ENCODE peak calls at places on chromosomes 4 and X, in four cellular contexts. C, O, M and H are unnamed samples.

GRCh38 chr4:186725422-186726149 is 1.9 kb upstream of the FAT1 start:
- DNase-seq in C (peak; percentile 90), M (peak; percentile 73), O (peak; percentile 37), H (peak; percentile 65)

GRCh38 chr4:110075083-110075738 is 123.2 kb downstream of the ELOVL6 start:
- DNase-seq in M (no peak), C (no peak), O (no peak), H (no peak)

GRCh38 chrX:41381685-41382084 is 47.7 kb downstream of the DDX3X start:
- DNase-seq in C (peak; percentile 79), M (no peak), O (peak; percentile 37), H (no peak)

GRCh38 chrX:128804828-128805227 is 718.5 kb downstream of the SMARCA1 start:
- DNase-seq in C (no peak), M (no peak), O (no peak), H (no peak)

GRCh38 chr4:184268574-184269160 is 51.0 kb upstream of the ENPP6 start:
- DNase-seq in C (no peak), M (no peak), O (no peak), H (no peak)

GRCh38 chrX:47843363-47843762 is 6.7 kb downstream of the ZNF81 start:
- DNase-seq in O (no peak), M (no peak), C (no peak), H (no peak)

GRCh38 chr4:138311771-138312535 is 69.8 kb upstream of the SLC7A11 start:
- DNase-seq in C (no peak), M (no peak), O (peak; percentile 46), H (no peak)

GRCh38 chrX:40140706-40141499 is 43.1 kb upstream of the BCOR start:
- DNase-seq in M (no peak), C (peak; percentile 72), O (no peak), H (no peak)

GRCh38 chr4:4862665-4863482 is 3.4 kb downstream of the MSX1 start:
- DNase-seq in C (no peak), O (no peak), M (peak; percentile 7), H (no peak)

GRCh38 chrX:70038951-70039350 is 10.8 kb downstream of the AWAT2 start:
- DNase-seq in M (no peak), C (no peak), O (no peak), H (no peak)

GRCh38 chr4:183444149-183444952 is at the start of gene CDKN2AIP:
- DNase-seq in M (peak; percentile 95), C (peak; percentile 96), O (peak; percentile 72), H (peak; percentile 77)

GRCh38 chr4:138111462-138112000 is 130.6 kb downstream of the SLC7A11 start:
- DNase-seq in O (no peak), M (no peak), C (no peak), H (peak; percentile 9)

GRCh38 chrX:54484666-54485065 is 11.4 kb downstream of the FGD1 start:
- DNase-seq in C (no peak), O (no peak), M (no peak), H (no peak)

GRCh38 chrX:13120017-13120416 is 75.6 kb upstream of the FAM9C start:
- DNase-seq in O (no peak), C (no peak), M (no peak), H (no peak)

GRCh38 chr4:38189445-38189844 is 229.2 kb downstream of the PTTG2 start:
- DNase-seq in O (peak; percentile 46), M (no peak), C (no peak), H (no peak)